ENCODE peak calls at places on chromosomes 1 and 21, in seven cellular contexts. One of them, this sample, is unnamed.

GRCh38 chr1:61748566-61748965 is 6.3 kb downstream of the PATJ start:
- DNase-seq in activated CD8-positive, alpha-beta T cell treated with anti-CD3 and anti-CD28 coated beads, Interleukin-2, amount 10 ng/mL, durations not matched to agents 7 days and 5 days: no peak
- DNase-seq in stimulated activated CD4-positive, alpha-beta T cell treated with anti-CD3 and anti-CD28 coated beads, Interleukin-2, amount 100 ng/mL, for 24 hours: no peak
- DNase-seq in NCI-H1417: no peak
- DNase-seq in activated gamma-delta T cell treated with Interleukin-2 at 50 U/mL for 16 hours: no peak
- DNase-seq in CD8-positive, alpha-beta T cell: no peak
- DNase-seq in GM23338: no peak
- DNase-seq in this sample: no peak

GRCh38 chr21:45780647-45781046 is 137.1 kb downstream of the PCBP3 start:
- DNase-seq in GM23338: no peak
- DNase-seq in activated gamma-delta T cell treated with Interleukin-2 at 50 U/mL for 16 hours: no peak
- DNase-seq in activated CD8-positive, alpha-beta T cell treated with anti-CD3 and anti-CD28 coated beads, Interleukin-2, amount 10 ng/mL, durations not matched to agents 7 days and 5 days: no peak
- DNase-seq in NCI-H1417: peak
- DNase-seq in stimulated activated CD4-positive, alpha-beta T cell treated with anti-CD3 and anti-CD28 coated beads, Interleukin-2, amount 100 ng/mL, for 24 hours: no peak
- DNase-seq in CD8-positive, alpha-beta T cell: no peak
- DNase-seq in this sample: no peak

GRCh38 chr1:204192589-204193352 is 3.5 kb downstream of the KISS1 start:
- DNase-seq in NCI-H1417: no peak
- DNase-seq in GM23338: no peak
- DNase-seq in CD8-positive, alpha-beta T cell: no peak
- DNase-seq in stimulated activated CD4-positive, alpha-beta T cell treated with anti-CD3 and anti-CD28 coated beads, Interleukin-2, amount 100 ng/mL, for 24 hours: no peak
- DNase-seq in activated gamma-delta T cell treated with Interleukin-2 at 50 U/mL for 16 hours: no peak
- DNase-seq in activated CD8-positive, alpha-beta T cell treated with anti-CD3 and anti-CD28 coated beads, Interleukin-2, amount 10 ng/mL, durations not matched to agents 7 days and 5 days: no peak
- DNase-seq in this sample: no peak

GRCh38 chr1:207659545-207660148 is 14.7 kb downstream of the CR1L start:
- DNase-seq in activated gamma-delta T cell treated with Interleukin-2 at 50 U/mL for 16 hours: no peak
- DNase-seq in CD8-positive, alpha-beta T cell: no peak
- DNase-seq in activated CD8-positive, alpha-beta T cell treated with anti-CD3 and anti-CD28 coated beads, Interleukin-2, amount 10 ng/mL, durations not matched to agents 7 days and 5 days: no peak
- DNase-seq in stimulated activated CD4-positive, alpha-beta T cell treated with anti-CD3 and anti-CD28 coated beads, Interleukin-2, amount 100 ng/mL, for 24 hours: no peak
- DNase-seq in NCI-H1417: peak
- DNase-seq in GM23338: no peak
- DNase-seq in this sample: no peak

GRCh38 chr1:207826557-207827487 is 75.0 kb downstream of the CD46 start:
- DNase-seq in NCI-H1417: no peak
- DNase-seq in activated CD8-positive, alpha-beta T cell treated with anti-CD3 and anti-CD28 coated beads, Interleukin-2, amount 10 ng/mL, durations not matched to agents 7 days and 5 days: no peak
- DNase-seq in GM23338: no peak
- DNase-seq in CD8-positive, alpha-beta T cell: no peak
- DNase-seq in stimulated activated CD4-positive, alpha-beta T cell treated with anti-CD3 and anti-CD28 coated beads, Interleukin-2, amount 100 ng/mL, for 24 hours: no peak
- DNase-seq in activated gamma-delta T cell treated with Interleukin-2 at 50 U/mL for 16 hours: no peak
- DNase-seq in this sample: no peak

GRCh38 chr1:156727914-156728598 is at the start of gene METTL25B:
- DNase-seq in NCI-H1417: peak
- DNase-seq in GM23338: peak
- DNase-seq in stimulated activated CD4-positive, alpha-beta T cell treated with anti-CD3 and anti-CD28 coated beads, Interleukin-2, amount 100 ng/mL, for 24 hours: peak
- DNase-seq in CD8-positive, alpha-beta T cell: no peak
- DNase-seq in activated gamma-delta T cell treated with Interleukin-2 at 50 U/mL for 16 hours: peak
- DNase-seq in activated CD8-positive, alpha-beta T cell treated with anti-CD3 and anti-CD28 coated beads, Interleukin-2, amount 10 ng/mL, durations not matched to agents 7 days and 5 days: peak
- DNase-seq in this sample: peak

GRCh38 chr1:240515505-240515904 is 96.5 kb downstream of the GREM2 start:
- DNase-seq in stimulated activated CD4-positive, alpha-beta T cell treated with anti-CD3 and anti-CD28 coated beads, Interleukin-2, amount 100 ng/mL, for 24 hours: no peak
- DNase-seq in NCI-H1417: no peak
- DNase-seq in GM23338: no peak
- DNase-seq in CD8-positive, alpha-beta T cell: no peak
- DNase-seq in activated gamma-delta T cell treated with Interleukin-2 at 50 U/mL for 16 hours: no peak
- DNase-seq in activated CD8-positive, alpha-beta T cell treated with anti-CD3 and anti-CD28 coated beads, Interleukin-2, amount 10 ng/mL, durations not matched to agents 7 days and 5 days: no peak
- DNase-seq in this sample: no peak

GRCh38 chr1:39960461-39960958 is 5.6 kb downstream of the MFSD2A start:
- DNase-seq in GM23338: no peak
- DNase-seq in CD8-positive, alpha-beta T cell: no peak
- DNase-seq in activated gamma-delta T cell treated with Interleukin-2 at 50 U/mL for 16 hours: peak
- DNase-seq in stimulated activated CD4-positive, alpha-beta T cell treated with anti-CD3 and anti-CD28 coated beads, Interleukin-2, amount 100 ng/mL, for 24 hours: no peak
- DNase-seq in activated CD8-positive, alpha-beta T cell treated with anti-CD3 and anti-CD28 coated beads, Interleukin-2, amount 10 ng/mL, durations not matched to agents 7 days and 5 days: peak
- DNase-seq in NCI-H1417: peak
- DNase-seq in this sample: no peak

GRCh38 chr1:30511563-30512252 is 211.7 kb downstream of the MATN1 start:
- DNase-seq in CD8-positive, alpha-beta T cell: no peak
- DNase-seq in GM23338: no peak
- DNase-seq in NCI-H1417: no peak
- DNase-seq in activated CD8-positive, alpha-beta T cell treated with anti-CD3 and anti-CD28 coated beads, Interleukin-2, amount 10 ng/mL, durations not matched to agents 7 days and 5 days: no peak
- DNase-seq in stimulated activated CD4-positive, alpha-beta T cell treated with anti-CD3 and anti-CD28 coated beads, Interleukin-2, amount 100 ng/mL, for 24 hours: no peak
- DNase-seq in activated gamma-delta T cell treated with Interleukin-2 at 50 U/mL for 16 hours: no peak
- DNase-seq in this sample: no peak

GRCh38 chr21:33401617-33401967 is 1.6 kb upstream of the IFNGR2 start:
- DNase-seq in activated gamma-delta T cell treated with Interleukin-2 at 50 U/mL for 16 hours: no peak
- DNase-seq in GM23338: no peak
- DNase-seq in NCI-H1417: no peak
- DNase-seq in CD8-positive, alpha-beta T cell: no peak
- DNase-seq in activated CD8-positive, alpha-beta T cell treated with anti-CD3 and anti-CD28 coated beads, Interleukin-2, amount 10 ng/mL, durations not matched to agents 7 days and 5 days: no peak
- DNase-seq in stimulated activated CD4-positive, alpha-beta T cell treated with anti-CD3 and anti-CD28 coated beads, Interleukin-2, amount 100 ng/mL, for 24 hours: no peak
- DNase-seq in this sample: no peak

GRCh38 chr1:150429805-150430204 is 57.4 kb upstream of the TARS2 start:
- DNase-seq in activated CD8-positive, alpha-beta T cell treated with anti-CD3 and anti-CD28 coated beads, Interleukin-2, amount 10 ng/mL, durations not matched to agents 7 days and 5 days: no peak
- DNase-seq in stimulated activated CD4-positive, alpha-beta T cell treated with anti-CD3 and anti-CD28 coated beads, Interleukin-2, amount 100 ng/mL, for 24 hours: no peak
- DNase-seq in activated gamma-delta T cell treated with Interleukin-2 at 50 U/mL for 16 hours: no peak
- DNase-seq in GM23338: peak
- DNase-seq in CD8-positive, alpha-beta T cell: no peak
- DNase-seq in NCI-H1417: no peak
- DNase-seq in this sample: peak

GRCh38 chr1:209364716-209365115 is 218.8 kb upstream of the CAMK1G start:
- DNase-seq in stimulated activated CD4-positive, alpha-beta T cell treated with anti-CD3 and anti-CD28 coated beads, Interleukin-2, amount 100 ng/mL, for 24 hours: no peak
- DNase-seq in GM23338: no peak
- DNase-seq in CD8-positive, alpha-beta T cell: no peak
- DNase-seq in activated CD8-positive, alpha-beta T cell treated with anti-CD3 and anti-CD28 coated beads, Interleukin-2, amount 10 ng/mL, durations not matched to agents 7 days and 5 days: no peak
- DNase-seq in activated gamma-delta T cell treated with Interleukin-2 at 50 U/mL for 16 hours: no peak
- DNase-seq in NCI-H1417: no peak
- DNase-seq in this sample: no peak

This sample was measured in HuH-7.5.